ENCODE peak calls at places on chromosomes 5 and 9, in ten cellular contexts. One of them, this sample, is unnamed. For H3K9me3, the result is how much of the 10 kb centered on the place peaks cover.

GRCh38 chr5:107487056-107487461 is 183.7 kb downstream of the EFNA5 start:
- DNase-seq in upper lobe of right lung: no peak
- DNase-seq in psoas muscle: peak
- DNase-seq in prostate gland: no peak
- DNase-seq in mammary epithelial cell: no peak
- DNase-seq in OCI-LY7: no peak
- DNase-seq in aorta: no peak
- DNase-seq in HCT116: no peak
- DNase-seq in cardiac muscle cell: peak
- DNase-seq in heart left ventricle: no peak
- DNase-seq in this sample: no peak

GRCh38 chr5:6713274-6714181 is at the start of gene TENT4A:
- DNase-seq in heart left ventricle: peak
- DNase-seq in OCI-LY7: no peak
- DNase-seq in prostate gland: no peak
- DNase-seq in cardiac muscle cell: peak
- DNase-seq in HCT116: no peak
- DNase-seq in upper lobe of right lung: peak
- DNase-seq in psoas muscle: peak
- DNase-seq in aorta: peak
- DNase-seq in mammary epithelial cell: no peak
- DNase-seq in this sample: no peak

GRCh38 chr5:143536364-143536763 is 132.9 kb upstream of the NR3C1 start:
- DNase-seq in aorta: peak
- DNase-seq in heart left ventricle: peak
- DNase-seq in HCT116: peak
- DNase-seq in upper lobe of right lung: no peak
- DNase-seq in OCI-LY7: no peak
- DNase-seq in prostate gland: no peak
- DNase-seq in cardiac muscle cell: peak
- DNase-seq in mammary epithelial cell: peak
- DNase-seq in psoas muscle: no peak
- DNase-seq in this sample: no peak

GRCh38 chr5:139811076-139811607 is 15.5 kb downstream of the PSD2 start:
- DNase-seq in OCI-LY7: no peak
- DNase-seq in mammary epithelial cell: no peak
- DNase-seq in heart left ventricle: no peak
- DNase-seq in HCT116: no peak
- DNase-seq in aorta: peak
- DNase-seq in cardiac muscle cell: no peak
- DNase-seq in prostate gland: no peak
- DNase-seq in psoas muscle: peak
- DNase-seq in upper lobe of right lung: peak
- DNase-seq in this sample: no peak

GRCh38 chr9:126721531-126722098 is 83.2 kb upstream of the ZBTB43 start:
- DNase-seq in aorta: peak
- DNase-seq in OCI-LY7: peak
- DNase-seq in mammary epithelial cell: no peak
- DNase-seq in upper lobe of right lung: no peak
- DNase-seq in cardiac muscle cell: no peak
- DNase-seq in HCT116: no peak
- DNase-seq in heart left ventricle: no peak
- DNase-seq in prostate gland: no peak
- DNase-seq in psoas muscle: no peak
- DNase-seq in this sample: peak

GRCh38 chr5:68292316-68292715 is 76.8 kb downstream of the PIK3R1 start:
- DNase-seq in aorta: no peak
- DNase-seq in heart left ventricle: no peak
- DNase-seq in cardiac muscle cell: no peak
- DNase-seq in mammary epithelial cell: no peak
- DNase-seq in OCI-LY7: no peak
- DNase-seq in upper lobe of right lung: no peak
- DNase-seq in prostate gland: no peak
- DNase-seq in HCT116: no peak
- DNase-seq in psoas muscle: no peak
- DNase-seq in this sample: no peak

GRCh38 chr5:159550951-159551350 is 220.7 kb upstream of the IL12B start:
- DNase-seq in heart left ventricle: no peak
- DNase-seq in upper lobe of right lung: no peak
- DNase-seq in mammary epithelial cell: no peak
- DNase-seq in cardiac muscle cell: no peak
- DNase-seq in psoas muscle: no peak
- DNase-seq in aorta: no peak
- DNase-seq in OCI-LY7: no peak
- DNase-seq in HCT116: no peak
- DNase-seq in prostate gland: no peak
- DNase-seq in this sample: no peak

GRCh38 chr9:123355761-123356520 is at the start of gene CRB2:
- DNase-seq in psoas muscle: no peak
- DNase-seq in OCI-LY7: no peak
- DNase-seq in cardiac muscle cell: no peak
- DNase-seq in HCT116: no peak
- DNase-seq in aorta: no peak
- DNase-seq in mammary epithelial cell: no peak
- DNase-seq in upper lobe of right lung: no peak
- DNase-seq in heart left ventricle: no peak
- DNase-seq in prostate gland: no peak
- DNase-seq in this sample: no peak

GRCh38 chr5:38285226-38285625 is 26.9 kb downstream of the EGFLAM start:
- DNase-seq in aorta: no peak
- DNase-seq in cardiac muscle cell: no peak
- DNase-seq in heart left ventricle: no peak
- DNase-seq in upper lobe of right lung: no peak
- DNase-seq in HCT116: no peak
- DNase-seq in prostate gland: no peak
- DNase-seq in OCI-LY7: no peak
- DNase-seq in mammary epithelial cell: no peak
- DNase-seq in psoas muscle: no peak
- DNase-seq in this sample: no peak

GRCh38 chr5:111159845-111160244 is 64.3 kb upstream of the CAMK4 start:
- DNase-seq in upper lobe of right lung: no peak
- DNase-seq in aorta: no peak
- DNase-seq in psoas muscle: no peak
- DNase-seq in HCT116: no peak
- DNase-seq in heart left ventricle: no peak
- DNase-seq in cardiac muscle cell: no peak
- DNase-seq in OCI-LY7: no peak
- DNase-seq in mammary epithelial cell: no peak
- DNase-seq in prostate gland: no peak
- DNase-seq in this sample: no peak

GRCh38 chr9:128882677-128883590 is 1.0 kb downstream of the LRRC8A start:
- DNase-seq in HCT116: no peak
- DNase-seq in psoas muscle: no peak
- DNase-seq in upper lobe of right lung: no peak
- DNase-seq in mammary epithelial cell: peak
- DNase-seq in cardiac muscle cell: peak
- DNase-seq in aorta: peak
- DNase-seq in prostate gland: no peak
- DNase-seq in heart left ventricle: no peak
- DNase-seq in OCI-LY7: peak
- DNase-seq in this sample: no peak

DNA sequence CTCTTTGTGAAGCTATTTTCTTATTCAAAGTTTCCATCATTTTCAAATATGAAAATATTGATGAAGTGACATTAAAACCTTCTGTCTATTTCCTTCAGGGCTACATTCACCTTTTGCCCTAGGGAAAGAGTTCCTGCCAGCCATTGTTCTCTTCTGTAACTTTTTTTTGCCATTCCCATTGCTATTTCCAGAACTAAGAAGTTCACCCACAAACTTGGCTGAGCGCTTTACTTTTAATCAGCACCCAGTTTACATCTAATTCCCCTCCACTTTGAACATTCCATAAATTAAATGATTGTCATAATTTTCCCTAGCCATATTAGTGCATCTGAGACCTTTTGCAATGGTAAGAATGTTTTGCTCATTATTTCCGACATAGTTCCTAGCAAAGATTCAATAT is 4.4 kb downstream of the IL33 start:
- DNase-seq in psoas muscle: no peak
- DNase-seq in heart left ventricle: no peak
- DNase-seq in mammary epithelial cell: no peak
- DNase-seq in aorta: no peak
- DNase-seq in cardiac muscle cell: peak
- DNase-seq in upper lobe of right lung: no peak
- DNase-seq in OCI-LY7: no peak
- DNase-seq in prostate gland: no peak
- DNase-seq in HCT116: no peak
- DNase-seq in this sample: no peak
- H3K4me3 ChIP-seq in psoas muscle: no peak
- H3K4me3 ChIP-seq in heart left ventricle: no peak
- H3K4me3 ChIP-seq in mammary epithelial cell: no peak
- H3K4me3 ChIP-seq in aorta: no peak
- H3K4me3 ChIP-seq in cardiac muscle cell: no peak
- H3K4me3 ChIP-seq in upper lobe of right lung: no peak
- H3K4me3 ChIP-seq in OCI-LY7: no peak
- H3K4me3 ChIP-seq in prostate gland: no peak
- H3K4me3 ChIP-seq in HCT116: no peak
- H3K4me3 ChIP-seq in this sample: no peak

DNA sequence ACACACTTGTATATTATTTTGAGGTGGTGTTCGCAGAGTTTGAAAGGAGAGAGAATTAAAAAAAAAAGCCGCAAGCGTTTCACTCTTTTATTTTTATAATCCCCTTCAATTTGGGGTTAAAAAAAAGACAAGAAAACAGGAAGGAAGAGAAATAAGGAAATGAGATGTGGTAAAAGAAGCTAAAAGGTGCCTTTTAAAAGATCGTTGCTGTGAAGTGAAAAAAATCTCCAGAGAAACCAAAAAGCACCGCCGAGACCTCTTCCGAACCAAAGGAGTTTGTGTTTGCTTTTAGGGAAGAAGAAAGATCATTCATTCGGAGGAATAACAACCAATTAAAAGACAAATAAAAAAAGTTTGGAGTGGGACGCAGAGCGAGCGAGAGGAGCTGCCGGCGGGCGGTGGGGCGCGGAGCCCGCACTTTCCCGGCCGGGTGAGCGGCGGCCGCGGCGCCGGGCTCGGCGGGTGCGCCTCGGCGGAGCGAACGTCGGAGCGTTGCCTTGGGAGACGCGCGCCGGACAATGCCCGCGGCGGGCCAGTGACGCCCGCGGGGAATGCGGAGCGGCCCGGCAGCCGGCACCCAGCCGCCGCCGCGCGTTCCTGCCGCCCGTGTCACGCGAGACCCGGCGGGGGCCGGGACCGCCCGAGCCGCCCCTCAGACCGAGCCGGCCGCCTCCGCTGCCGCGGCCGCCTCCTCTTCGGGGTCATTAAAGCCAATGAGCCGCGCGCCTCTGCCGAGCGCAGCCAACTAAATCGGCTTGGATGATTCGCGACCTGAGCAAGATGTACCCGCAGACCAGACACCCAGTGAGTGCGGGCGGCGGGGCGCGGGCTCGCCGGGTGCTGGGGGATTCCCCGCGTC is 496 bp downstream of the TLE4 start:
- DNase-seq in HCT116: no peak
- DNase-seq in heart left ventricle: peak
- DNase-seq in cardiac muscle cell: peak
- DNase-seq in psoas muscle: peak
- DNase-seq in mammary epithelial cell: peak
- DNase-seq in OCI-LY7: peak
- DNase-seq in prostate gland: peak
- DNase-seq in upper lobe of right lung: peak
- DNase-seq in aorta: peak
- DNase-seq in this sample: no peak
- H3K9me3 ChIP-seq in HCT116: under half
- H3K9me3 ChIP-seq in heart left ventricle: under half
- H3K9me3 ChIP-seq in cardiac muscle cell: under half
- H3K9me3 ChIP-seq in psoas muscle: under half
- H3K9me3 ChIP-seq in mammary epithelial cell: under half
- H3K9me3 ChIP-seq in OCI-LY7: under half
- H3K9me3 ChIP-seq in prostate gland: under half
- H3K9me3 ChIP-seq in upper lobe of right lung: under half
- H3K9me3 ChIP-seq in aorta: under half
- H3K9me3 ChIP-seq in this sample: under half

GRCh38 chr5:142326480-142326938 is 1.7 kb upstream of the SPRY4 start:
- DNase-seq in HCT116: no peak
- DNase-seq in cardiac muscle cell: no peak
- DNase-seq in OCI-LY7: no peak
- DNase-seq in aorta: no peak
- DNase-seq in mammary epithelial cell: no peak
- DNase-seq in prostate gland: no peak
- DNase-seq in heart left ventricle: no peak
- DNase-seq in upper lobe of right lung: no peak
- DNase-seq in psoas muscle: no peak
- DNase-seq in this sample: no peak

GRCh38 chr5:142327111-142327842 is 2.5 kb upstream of the SPRY4 start:
- DNase-seq in upper lobe of right lung: no peak
- DNase-seq in OCI-LY7: no peak
- DNase-seq in prostate gland: no peak
- DNase-seq in psoas muscle: no peak
- DNase-seq in mammary epithelial cell: peak
- DNase-seq in cardiac muscle cell: peak
- DNase-seq in heart left ventricle: no peak
- DNase-seq in aorta: peak
- DNase-seq in HCT116: no peak
- DNase-seq in this sample: no peak

GRCh38 chr5:142324871-142325676 is at the start of gene SPRY4:
- DNase-seq in heart left ventricle: peak
- DNase-seq in upper lobe of right lung: peak
- DNase-seq in OCI-LY7: peak
- DNase-seq in prostate gland: peak
- DNase-seq in psoas muscle: peak
- DNase-seq in mammary epithelial cell: peak
- DNase-seq in HCT116: peak
- DNase-seq in aorta: peak
- DNase-seq in cardiac muscle cell: peak
- DNase-seq in this sample: peak

GRCh38 chr5:142324377-142324870 is 397 bp downstream of the SPRY4 start:
- DNase-seq in cardiac muscle cell: no peak
- DNase-seq in OCI-LY7: no peak
- DNase-seq in mammary epithelial cell: no peak
- DNase-seq in heart left ventricle: no peak
- DNase-seq in aorta: peak
- DNase-seq in psoas muscle: no peak
- DNase-seq in upper lobe of right lung: peak
- DNase-seq in prostate gland: no peak
- DNase-seq in HCT116: no peak
- DNase-seq in this sample: peak

GRCh38 chr5:142325677-142326479 is 1.1 kb upstream of the SPRY4 start:
- DNase-seq in heart left ventricle: peak
- DNase-seq in psoas muscle: no peak
- DNase-seq in HCT116: peak
- DNase-seq in aorta: peak
- DNase-seq in mammary epithelial cell: peak
- DNase-seq in OCI-LY7: no peak
- DNase-seq in cardiac muscle cell: peak
- DNase-seq in prostate gland: peak
- DNase-seq in upper lobe of right lung: peak
- DNase-seq in this sample: no peak
- H3K4me3 ChIP-seq in heart left ventricle: peak
- H3K4me3 ChIP-seq in psoas muscle: peak
- H3K4me3 ChIP-seq in HCT116: peak
- H3K4me3 ChIP-seq in aorta: peak
- H3K4me3 ChIP-seq in mammary epithelial cell: peak
- H3K4me3 ChIP-seq in OCI-LY7: no peak
- H3K4me3 ChIP-seq in cardiac muscle cell: peak
- H3K4me3 ChIP-seq in prostate gland: peak
- H3K4me3 ChIP-seq in upper lobe of right lung: peak
- H3K4me3 ChIP-seq in this sample: peak

DNA sequence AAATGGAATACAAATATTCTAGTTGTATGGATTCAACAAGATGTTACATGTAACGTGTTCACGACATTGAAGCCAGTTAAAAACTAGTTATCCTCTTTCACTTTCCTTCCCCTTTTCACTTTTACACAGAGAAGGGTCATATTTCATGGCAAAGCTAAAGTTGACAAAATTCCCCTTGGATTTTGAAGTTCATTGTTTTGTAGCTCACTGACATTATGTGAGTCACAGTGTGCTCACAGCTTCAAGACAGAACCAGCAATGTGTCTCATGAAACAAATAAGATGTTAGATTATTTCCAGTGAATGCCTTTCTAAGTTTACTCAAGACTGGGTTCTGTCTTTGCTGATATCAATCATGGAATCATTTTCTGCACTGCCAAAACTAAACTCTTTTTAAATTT is 535.5 kb upstream of the GRIN3A start:
- DNase-seq in HCT116: no peak
- DNase-seq in cardiac muscle cell: no peak
- DNase-seq in mammary epithelial cell: no peak
- DNase-seq in prostate gland: no peak
- DNase-seq in aorta: no peak
- DNase-seq in OCI-LY7: no peak
- DNase-seq in psoas muscle: no peak
- DNase-seq in upper lobe of right lung: no peak
- DNase-seq in heart left ventricle: no peak
- DNase-seq in this sample: no peak
- H3K9me3 ChIP-seq in HCT116: under half
- H3K9me3 ChIP-seq in cardiac muscle cell: under half
- H3K9me3 ChIP-seq in mammary epithelial cell: under half
- H3K9me3 ChIP-seq in prostate gland: under half
- H3K9me3 ChIP-seq in aorta: under half
- H3K9me3 ChIP-seq in OCI-LY7: under half
- H3K9me3 ChIP-seq in psoas muscle: under half
- H3K9me3 ChIP-seq in upper lobe of right lung: under half
- H3K9me3 ChIP-seq in heart left ventricle: under half
- H3K9me3 ChIP-seq in this sample: under half

This sample was measured in CD8-positive, alpha-beta memory T cell.